ENCODE peak calls at places on chromosomes 16 and 17, in eight cellular contexts. B is iris pigment epithelial cell; H is activated B cell treated with CpG ODN at 0.5 μM for 24 hours; G is heart left ventricle; S is T-helper 1 cell; M is stimulated activated CD8-positive, alpha-beta memory T cell treated with anti-CD3 and anti-CD28 coated beads, Interleukin-15, amount 100 ng/mL, for 24 hours; A is A549; L is astrocyte of the spinal cord. E is an unnamed sample.

GRCh38 chr17:58666858-58667267 is 25.0 kb downstream of the TEX14 start:
- DNase-seq in B (peak; percentile 43), H (peak; percentile 23), G (peak; percentile 82), S (peak; percentile 27), M (no peak), A (peak; percentile 94), L (peak; percentile 29), E (no peak)

GRCh38 chr17:79800325-79801155 is 3.7 kb upstream of the CBX8 start:
- DNase-seq in B (peak; percentile 63), H (no peak), G (no peak), S (no peak), M (no peak), A (no peak), L (peak; percentile 69), E (no peak)

GRCh38 chr17:10336393-10336792 is 36.4 kb downstream of the MYH13 start:
- DNase-seq in B (no peak), H (no peak), G (no peak), S (no peak), M (no peak), A (no peak), L (no peak), E (no peak)

GRCh38 chr16:85029413-85029794 is 1.8 kb downstream of the KIAA0513 start:
- DNase-seq in B (peak; percentile 42), H (no peak), G (no peak), S (peak; percentile 51), M (no peak), A (no peak), L (peak; percentile 34), E (no peak)

GRCh38 chr16:85384831-85385462 is 228.2 kb upstream of the GSE1 start:
- DNase-seq in B (no peak), H (no peak), G (peak; percentile 14), S (no peak), M (no peak), A (no peak), L (no peak), E (no peak)

GRCh38 chr17:73952498-73953205 is 250.8 kb upstream of the RPL38 start:
- DNase-seq in B (no peak), H (peak; percentile 22), G (peak; percentile 50), S (no peak), M (no peak), A (peak; percentile 46), L (no peak), E (no peak)

GRCh38 chr17:36920032-36921000 is 17.0 kb upstream of the LHX1 start:
- DNase-seq in B (peak; percentile 70), H (no peak), G (no peak), S (no peak), M (no peak), A (peak; percentile 84), L (peak; percentile 39), E (no peak)

GRCh38 chr17:67619555-67619954 is 98.2 kb upstream of the NOL11 start:
- DNase-seq in B (no peak), H (no peak), G (no peak), S (no peak), M (no peak), A (no peak), L (no peak), E (no peak)

GRCh38 chr17:4631836-4632582 is 9.5 kb downstream of the ALOX15 start:
- DNase-seq in B (peak; percentile 18), H (no peak), G (no peak), S (no peak), M (no peak), A (no peak), L (peak; percentile 38), E (no peak)

GRCh38 chr16:89344846-89345577 is 127.5 kb downstream of the ZNF778 start:
- DNase-seq in B (no peak), H (no peak), G (no peak), S (no peak), M (no peak), A (no peak), L (no peak), E (no peak)

GRCh38 chr17:81512984-81513668 is 527 bp upstream of the ACTG1 start:
- DNase-seq in B (no peak), H (peak; percentile 66), G (peak; percentile 80), S (peak; percentile 47), M (no peak), A (peak; percentile 89), L (peak; percentile 77), E (no peak)

GRCh38 chr17:45353047-45353446 is 36.2 kb upstream of the MAP3K14 start:
- DNase-seq in B (no peak), H (no peak), G (no peak), S (no peak), M (no peak), A (no peak), L (no peak), E (no peak)